ENCODE peak calls at places on chromosomes 11 and 22, in six cellular contexts. X is RWPE2; V is heart left ventricle; Y is lung; C is PC-3; B is activated naive CD8-positive, alpha-beta T cell treated with anti-CD3 and anti-CD28 coated beads, Interleukin-2, amount 10 ng/mL, durations not matched to agents 7 days and 5 days. A is an unnamed sample.

GRCh38 chr11:76371170-76371569 is 9.8 kb downstream of the THAP12 start:
- ATAC-seq in C (peak), B (peak), X (peak), V (peak), Y (peak), A (peak)

GRCh38 chr11:102528618-102529017 is 1.9 kb downstream of the MMP7 start:
- ATAC-seq in V (no peak), Y (no peak), X (peak), C (peak), B (no peak), A (no peak)

GRCh38 chr11:133206313-133207005 is 325.8 kb downstream of the OPCML start:
- ATAC-seq in X (no peak), C (no peak), Y (no peak), V (no peak), B (no peak), A (no peak)

GRCh38 chr11:109426442-109426841 is 4.5 kb downstream of the C11orf87 start:
- ATAC-seq in Y (no peak), C (peak), X (peak), B (no peak), V (no peak), A (peak)

GRCh38 chr11:66973956-66974585 is 1.0 kb upstream of the C11orf86 start:
- ATAC-seq in V (no peak), C (no peak), X (no peak), B (no peak), Y (no peak), A (no peak)

GRCh38 chr22:38657248-38657909 is 941 bp downstream of the CBY1 start:
- ATAC-seq in Y (no peak), B (peak), C (peak), V (no peak), X (peak), A (peak)

GRCh38 chr11:122033631-122034030 is 82.4 kb downstream of the BLID start:
- ATAC-seq in V (no peak), Y (no peak), X (no peak), C (no peak), B (no peak), A (no peak)

GRCh38 chr11:69837791-69838190 is 18.6 kb upstream of the FGF3 start:
- ATAC-seq in B (no peak), X (no peak), V (no peak), C (no peak), Y (no peak), A (no peak)

GRCh38 chr11:18804621-18805020 is 13.0 kb upstream of the PTPN5 start:
- ATAC-seq in C (no peak), Y (no peak), X (peak), V (no peak), B (no peak), A (no peak)

A was measured in esophagus mucosa.